ENCODE peak calls at places on chromosomes 7 and 10, in six cellular contexts. One of them, this sample, is unnamed.

GRCh38 chr10:68330852-68331454 is 911 bp upstream of the HNRNPH3 start:
- DNase-seq in pancreas: peak; percentile 29
- DNase-seq in psoas muscle: peak; percentile 60
- DNase-seq in heart right ventricle: peak; percentile 21
- DNase-seq in choroid plexus epithelial cell: peak; percentile 30
- DNase-seq in neural progenitor cell: peak; percentile 9
- DNase-seq in this sample: no peak

GRCh38 chr7:112572669-112573301 is 92.0 kb downstream of the LSMEM1 start:
- DNase-seq in heart right ventricle: no peak
- DNase-seq in neural progenitor cell: no peak
- DNase-seq in pancreas: peak; percentile 5
- DNase-seq in psoas muscle: no peak
- DNase-seq in choroid plexus epithelial cell: no peak
- DNase-seq in this sample: no peak

GRCh38 chr10:78896169-78896931 is 172.4 kb upstream of the ZMIZ1 start:
- DNase-seq in pancreas: no peak
- DNase-seq in choroid plexus epithelial cell: no peak
- DNase-seq in neural progenitor cell: no peak
- DNase-seq in heart right ventricle: no peak
- DNase-seq in psoas muscle: no peak
- DNase-seq in this sample: no peak

GRCh38 chr7:131108212-131108980 is 219.3 kb upstream of the MKLN1 start:
- DNase-seq in heart right ventricle: peak; percentile 65
- DNase-seq in neural progenitor cell: no peak
- DNase-seq in choroid plexus epithelial cell: peak; percentile 52
- DNase-seq in pancreas: no peak
- DNase-seq in psoas muscle: peak; percentile 82
- DNase-seq in this sample: no peak

GRCh38 chr7:74233655-74234280 is 20.4 kb downstream of the RFC2 start:
- DNase-seq in choroid plexus epithelial cell: peak; percentile 51
- DNase-seq in psoas muscle: no peak
- DNase-seq in neural progenitor cell: no peak
- DNase-seq in pancreas: no peak
- DNase-seq in heart right ventricle: no peak
- DNase-seq in this sample: no peak

GRCh38 chr10:113523628-113524027 is 29.2 kb upstream of the HABP2 start:
- DNase-seq in heart right ventricle: no peak
- DNase-seq in neural progenitor cell: no peak
- DNase-seq in pancreas: no peak
- DNase-seq in choroid plexus epithelial cell: no peak
- DNase-seq in psoas muscle: no peak
- DNase-seq in this sample: no peak

GRCh38 chr10:96292971-96293909 is 11.0 kb upstream of the DNTT start:
- DNase-seq in psoas muscle: no peak
- DNase-seq in neural progenitor cell: peak; percentile 61
- DNase-seq in heart right ventricle: no peak
- DNase-seq in pancreas: no peak
- DNase-seq in choroid plexus epithelial cell: peak; percentile 72
- DNase-seq in this sample: no peak

GRCh38 chr10:121627810-121628209 is 29.6 kb upstream of the FGFR2 start:
- DNase-seq in neural progenitor cell: no peak
- DNase-seq in psoas muscle: no peak
- DNase-seq in choroid plexus epithelial cell: no peak
- DNase-seq in heart right ventricle: no peak
- DNase-seq in pancreas: no peak
- DNase-seq in this sample: no peak

GRCh38 chr7:18004372-18004771 is 23.3 kb downstream of the PRPS1L1 start:
- DNase-seq in heart right ventricle: no peak
- DNase-seq in psoas muscle: no peak
- DNase-seq in neural progenitor cell: no peak
- DNase-seq in choroid plexus epithelial cell: peak; percentile 46
- DNase-seq in pancreas: no peak
- DNase-seq in this sample: no peak

GRCh38 chr10:62972103-62972502 is 155.9 kb upstream of the EGR2 start:
- DNase-seq in neural progenitor cell: no peak
- DNase-seq in psoas muscle: no peak
- DNase-seq in pancreas: no peak
- DNase-seq in heart right ventricle: no peak
- DNase-seq in choroid plexus epithelial cell: peak; percentile 20
- DNase-seq in this sample: no peak

GRCh38 chr10:12041766-12042408 is 722 bp downstream of the UPF2 start:
- DNase-seq in heart right ventricle: no peak
- DNase-seq in psoas muscle: no peak
- DNase-seq in choroid plexus epithelial cell: peak; percentile 39
- DNase-seq in neural progenitor cell: peak; percentile 20
- DNase-seq in pancreas: peak; percentile 37
- DNase-seq in this sample: no peak

GRCh38 chr7:108143658-108144420 is 13.7 kb upstream of the LAMB4 start:
- DNase-seq in psoas muscle: no peak
- DNase-seq in neural progenitor cell: no peak
- DNase-seq in choroid plexus epithelial cell: no peak
- DNase-seq in heart right ventricle: no peak
- DNase-seq in pancreas: no peak
- DNase-seq in this sample: no peak

GRCh38 chr7:80318081-80318480 is 183.4 kb downstream of the GNAI1 start:
- DNase-seq in choroid plexus epithelial cell: no peak
- DNase-seq in neural progenitor cell: no peak
- DNase-seq in psoas muscle: no peak
- DNase-seq in pancreas: no peak
- DNase-seq in heart right ventricle: no peak
- DNase-seq in this sample: no peak

GRCh38 chr10:116748041-116748440 is 5.7 kb upstream of the HSPA12A start:
- DNase-seq in psoas muscle: no peak
- DNase-seq in choroid plexus epithelial cell: peak; percentile 75
- DNase-seq in heart right ventricle: no peak
- DNase-seq in pancreas: no peak
- DNase-seq in neural progenitor cell: no peak
- DNase-seq in this sample: no peak

GRCh38 chr10:122078965-122079401 is 90.0 kb downstream of the TACC2 start:
- DNase-seq in neural progenitor cell: no peak
- DNase-seq in heart right ventricle: peak; percentile 48
- DNase-seq in psoas muscle: peak; percentile 67
- DNase-seq in choroid plexus epithelial cell: no peak
- DNase-seq in pancreas: no peak
- DNase-seq in this sample: no peak

GRCh38 chr7:129361771-129362170 is 72.5 kb upstream of the STRIP2 start:
- DNase-seq in neural progenitor cell: no peak
- DNase-seq in heart right ventricle: no peak
- DNase-seq in psoas muscle: no peak
- DNase-seq in choroid plexus epithelial cell: no peak
- DNase-seq in pancreas: no peak
- DNase-seq in this sample: no peak

GRCh38 chr10:125878957-125879835 is 1.9 kb downstream of the DHX32 start:
- DNase-seq in choroid plexus epithelial cell: peak; percentile 91
- DNase-seq in heart right ventricle: no peak
- DNase-seq in psoas muscle: no peak
- DNase-seq in pancreas: peak; percentile 38
- DNase-seq in neural progenitor cell: no peak
- DNase-seq in this sample: peak; percentile 93

GRCh38 chr10:91149550-91149949 is 70.9 kb upstream of the PCGF5 start:
- DNase-seq in heart right ventricle: no peak
- DNase-seq in psoas muscle: no peak
- DNase-seq in neural progenitor cell: no peak
- DNase-seq in pancreas: no peak
- DNase-seq in choroid plexus epithelial cell: no peak
- DNase-seq in this sample: no peak

GRCh38 chr10:110524864-110525242 is 27.1 kb downstream of the DUSP5 start:
- DNase-seq in pancreas: no peak
- DNase-seq in heart right ventricle: no peak
- DNase-seq in neural progenitor cell: no peak
- DNase-seq in choroid plexus epithelial cell: peak; percentile 24
- DNase-seq in psoas muscle: no peak
- DNase-seq in this sample: no peak

GRCh38 chr7:123417580-123417979 is 116.8 kb downstream of the IQUB start:
- DNase-seq in pancreas: no peak
- DNase-seq in psoas muscle: no peak
- DNase-seq in choroid plexus epithelial cell: no peak
- DNase-seq in neural progenitor cell: no peak
- DNase-seq in heart right ventricle: no peak
- DNase-seq in this sample: no peak

GRCh38 chr10:29881336-29881751 is 178.0 kb downstream of the JCAD start:
- DNase-seq in psoas muscle: peak; percentile 62
- DNase-seq in pancreas: no peak
- DNase-seq in choroid plexus epithelial cell: no peak
- DNase-seq in heart right ventricle: no peak
- DNase-seq in neural progenitor cell: no peak
- DNase-seq in this sample: no peak

DNA sequence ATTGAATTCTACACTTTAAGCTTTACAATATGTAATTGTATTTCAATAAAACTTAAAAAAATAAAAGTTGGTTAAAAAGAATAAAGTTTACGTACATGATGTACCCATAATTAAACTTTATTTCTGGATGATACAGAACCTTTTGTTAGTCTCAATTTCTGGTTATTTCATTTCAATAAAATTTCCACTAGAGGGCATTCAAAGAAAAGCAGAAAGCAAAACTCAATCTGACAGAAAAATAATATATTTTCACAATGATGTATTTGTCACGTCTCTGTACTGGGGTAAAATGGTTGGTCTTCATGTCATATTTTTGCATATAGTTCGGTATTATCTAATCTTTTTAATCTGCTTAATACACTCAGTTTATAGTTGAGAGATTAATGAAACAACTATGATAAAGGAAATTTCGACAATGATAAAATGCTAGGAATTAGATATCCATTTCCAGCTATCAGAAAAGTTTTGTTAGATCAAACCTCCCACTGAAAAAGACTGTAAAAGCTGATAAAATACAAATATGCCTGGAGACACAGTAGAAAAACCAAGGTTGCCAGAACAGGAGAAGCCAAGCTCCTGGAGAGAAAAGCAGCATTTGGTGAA is 27.4 kb downstream of the ASZ1 start:
- DNase-seq in heart right ventricle: no peak
- DNase-seq in psoas muscle: no peak
- DNase-seq in pancreas: no peak
- DNase-seq in choroid plexus epithelial cell: peak; percentile 27
- DNase-seq in neural progenitor cell: no peak
- DNase-seq in this sample: no peak
- TF ChIP-seq CTCF in heart right ventricle: peak; percentile 32
- TF ChIP-seq CTCF in psoas muscle: peak; percentile 14
- TF ChIP-seq CTCF in pancreas: no peak
- TF ChIP-seq CTCF in choroid plexus epithelial cell: peak; percentile 51
- TF ChIP-seq CTCF in neural progenitor cell: peak; percentile 51
- TF ChIP-seq CTCF in this sample: peak; percentile 27

GRCh38 chr10:99280472-99280871 is 44.8 kb upstream of the HPSE2 start:
- DNase-seq in neural progenitor cell: no peak
- DNase-seq in pancreas: no peak
- DNase-seq in heart right ventricle: no peak
- DNase-seq in choroid plexus epithelial cell: no peak
- DNase-seq in psoas muscle: no peak
- DNase-seq in this sample: no peak

GRCh38 chr10:99279626-99280111 is 44.0 kb upstream of the HPSE2 start:
- DNase-seq in heart right ventricle: no peak
- DNase-seq in pancreas: peak; percentile 79
- DNase-seq in choroid plexus epithelial cell: no peak
- DNase-seq in neural progenitor cell: no peak
- DNase-seq in psoas muscle: no peak
- DNase-seq in this sample: no peak

DNA sequence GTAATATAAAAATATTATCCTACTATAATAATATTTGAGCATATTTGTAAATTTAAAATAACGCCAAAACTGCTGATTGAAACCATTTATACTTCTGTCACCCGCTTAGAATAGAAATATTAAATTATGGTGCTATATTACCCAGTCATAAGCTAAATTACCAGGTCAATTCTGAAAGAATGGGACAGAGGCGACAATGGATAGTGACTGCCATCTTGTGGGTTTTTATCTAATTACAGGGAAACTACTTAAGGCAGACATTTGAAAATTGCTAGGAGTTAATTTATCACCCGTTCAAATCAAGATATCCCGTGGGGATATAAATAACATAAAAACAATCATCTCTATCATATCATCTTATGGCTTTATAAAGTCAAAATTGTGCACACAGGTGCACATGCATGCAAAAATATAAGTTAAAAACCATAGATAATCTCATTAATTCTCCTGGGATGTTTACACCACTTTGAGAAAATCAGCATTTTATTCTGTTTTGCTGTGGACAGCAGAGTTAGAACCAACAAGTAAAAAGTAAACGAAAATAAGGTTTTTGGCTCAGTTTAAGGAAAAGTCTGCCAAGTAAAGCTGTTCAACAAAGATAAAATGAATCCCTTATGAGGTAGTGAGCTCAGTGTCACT is 41.3 kb upstream of the HPSE2 start:
- DNase-seq in heart right ventricle: no peak
- DNase-seq in neural progenitor cell: peak; percentile 45
- DNase-seq in psoas muscle: no peak
- DNase-seq in choroid plexus epithelial cell: peak; percentile 35
- DNase-seq in pancreas: no peak
- DNase-seq in this sample: no peak
- TF ChIP-seq CTCF in heart right ventricle: no peak
- TF ChIP-seq CTCF in neural progenitor cell: peak; percentile 88
- TF ChIP-seq CTCF in psoas muscle: no peak
- TF ChIP-seq CTCF in choroid plexus epithelial cell: peak; percentile 45
- TF ChIP-seq CTCF in pancreas: no peak
- TF ChIP-seq CTCF in this sample: peak; percentile 26

GRCh38 chr10:90138844-90139243 is 437.5 kb downstream of the KIF20B start:
- DNase-seq in psoas muscle: no peak
- DNase-seq in pancreas: no peak
- DNase-seq in choroid plexus epithelial cell: peak; percentile 50
- DNase-seq in neural progenitor cell: peak; percentile 20
- DNase-seq in heart right ventricle: no peak
- DNase-seq in this sample: no peak
- TF ChIP-seq CTCF in psoas muscle: peak; percentile 15
- TF ChIP-seq CTCF in pancreas: no peak
- TF ChIP-seq CTCF in choroid plexus epithelial cell: peak; percentile 65
- TF ChIP-seq CTCF in neural progenitor cell: peak; percentile 58
- TF ChIP-seq CTCF in heart right ventricle: no peak
- TF ChIP-seq CTCF in this sample: peak; percentile 38

GRCh38 chr7:72161534-72161933 is 250.6 kb downstream of the CALN1 start:
- DNase-seq in psoas muscle: no peak
- DNase-seq in choroid plexus epithelial cell: no peak
- DNase-seq in heart right ventricle: no peak
- DNase-seq in neural progenitor cell: peak; percentile 11
- DNase-seq in pancreas: no peak
- DNase-seq in this sample: no peak
- TF ChIP-seq CTCF in psoas muscle: no peak
- TF ChIP-seq CTCF in choroid plexus epithelial cell: no peak
- TF ChIP-seq CTCF in heart right ventricle: no peak
- TF ChIP-seq CTCF in neural progenitor cell: peak; percentile 45
- TF ChIP-seq CTCF in pancreas: no peak
- TF ChIP-seq CTCF in this sample: no peak